ENCODE peak calls at places on chromosomes 6 and 20, in seven cellular contexts. One of them, this sample, is unnamed.

GRCh38 chr20:23832775-23833508 is 6.4 kb upstream of the CST2 start:
- DNase-seq in heart left ventricle: no peak
- DNase-seq in tibial nerve: no peak
- DNase-seq in CD8-positive, alpha-beta T cell: no peak
- DNase-seq in cardiac muscle cell: no peak
- DNase-seq in uterus: no peak
- DNase-seq in GM23248: peak; percentile 15
- DNase-seq in this sample: no peak

GRCh38 chr6:116328528-116328903 is 42.2 kb upstream of the DSE start:
- DNase-seq in CD8-positive, alpha-beta T cell: no peak
- DNase-seq in cardiac muscle cell: peak; percentile 62
- DNase-seq in uterus: no peak
- DNase-seq in heart left ventricle: no peak
- DNase-seq in tibial nerve: no peak
- DNase-seq in GM23248: peak; percentile 42
- DNase-seq in this sample: no peak

GRCh38 chr6:147287869-147288271 is 83.7 kb downstream of the STXBP5 start:
- DNase-seq in uterus: no peak
- DNase-seq in CD8-positive, alpha-beta T cell: no peak
- DNase-seq in tibial nerve: no peak
- DNase-seq in GM23248: peak; percentile 82
- DNase-seq in heart left ventricle: no peak
- DNase-seq in cardiac muscle cell: peak; percentile 67
- DNase-seq in this sample: peak; percentile 44

GRCh38 chr20:4252005-4252404 is 236.6 kb upstream of the RNF24 start:
- DNase-seq in GM23248: no peak
- DNase-seq in heart left ventricle: no peak
- DNase-seq in CD8-positive, alpha-beta T cell: no peak
- DNase-seq in cardiac muscle cell: no peak
- DNase-seq in uterus: no peak
- DNase-seq in tibial nerve: no peak
- DNase-seq in this sample: no peak

GRCh38 chr6:166527849-166528248 is 58.6 kb downstream of the RAMACL start:
- DNase-seq in heart left ventricle: no peak
- DNase-seq in uterus: no peak
- DNase-seq in GM23248: no peak
- DNase-seq in CD8-positive, alpha-beta T cell: no peak
- DNase-seq in tibial nerve: no peak
- DNase-seq in cardiac muscle cell: no peak
- DNase-seq in this sample: no peak

GRCh38 chr20:57008217-57008616 is 258.2 kb downstream of the BMP7 start:
- DNase-seq in heart left ventricle: no peak
- DNase-seq in GM23248: peak; percentile 45
- DNase-seq in CD8-positive, alpha-beta T cell: no peak
- DNase-seq in uterus: peak; percentile 66
- DNase-seq in tibial nerve: no peak
- DNase-seq in cardiac muscle cell: no peak
- DNase-seq in this sample: no peak

GRCh38 chr6:152723398-152723797 is 25.7 kb downstream of the MYCT1 start:
- DNase-seq in tibial nerve: no peak
- DNase-seq in heart left ventricle: no peak
- DNase-seq in uterus: no peak
- DNase-seq in CD8-positive, alpha-beta T cell: no peak
- DNase-seq in cardiac muscle cell: peak; percentile 57
- DNase-seq in GM23248: peak; percentile 82
- DNase-seq in this sample: no peak

GRCh38 chr20:43665466-43666176 is 1.3 kb upstream of the MYBL2 start:
- DNase-seq in CD8-positive, alpha-beta T cell: no peak
- DNase-seq in heart left ventricle: no peak
- DNase-seq in GM23248: no peak
- DNase-seq in cardiac muscle cell: no peak
- DNase-seq in uterus: no peak
- DNase-seq in tibial nerve: no peak
- DNase-seq in this sample: peak; percentile 32

GRCh38 chr6:159577564-159577963 is 115.5 kb downstream of the SOD2 start:
- DNase-seq in GM23248: no peak
- DNase-seq in uterus: no peak
- DNase-seq in CD8-positive, alpha-beta T cell: no peak
- DNase-seq in tibial nerve: no peak
- DNase-seq in cardiac muscle cell: no peak
- DNase-seq in heart left ventricle: no peak
- DNase-seq in this sample: no peak

GRCh38 chr6:8904754-8905153 is 469.4 kb upstream of the SLC35B3 start:
- DNase-seq in tibial nerve: no peak
- DNase-seq in cardiac muscle cell: no peak
- DNase-seq in GM23248: no peak
- DNase-seq in uterus: no peak
- DNase-seq in heart left ventricle: no peak
- DNase-seq in CD8-positive, alpha-beta T cell: no peak
- DNase-seq in this sample: peak; percentile 6

GRCh38 chr6:105595829-105596228 is 192.9 kb upstream of the PREP start:
- DNase-seq in tibial nerve: no peak
- DNase-seq in heart left ventricle: no peak
- DNase-seq in CD8-positive, alpha-beta T cell: no peak
- DNase-seq in uterus: no peak
- DNase-seq in GM23248: peak; percentile 17
- DNase-seq in cardiac muscle cell: no peak
- DNase-seq in this sample: no peak

GRCh38 chr6:57313711-57314471 is 3.5 kb upstream of the PRIM2 start:
- DNase-seq in cardiac muscle cell: peak; percentile 94
- DNase-seq in tibial nerve: no peak
- DNase-seq in heart left ventricle: no peak
- DNase-seq in CD8-positive, alpha-beta T cell: no peak
- DNase-seq in uterus: peak; percentile 77
- DNase-seq in GM23248: peak; percentile 99
- DNase-seq in this sample: no peak

GRCh38 chr20:62726276-62726675 is 17.6 kb downstream of the NTSR1 start:
- DNase-seq in GM23248: no peak
- DNase-seq in uterus: no peak
- DNase-seq in CD8-positive, alpha-beta T cell: no peak
- DNase-seq in cardiac muscle cell: no peak
- DNase-seq in heart left ventricle: peak; percentile 6
- DNase-seq in tibial nerve: no peak
- DNase-seq in this sample: no peak

GRCh38 chr20:62723768-62724420 is 15.3 kb downstream of the NTSR1 start:
- DNase-seq in CD8-positive, alpha-beta T cell: no peak
- DNase-seq in tibial nerve: no peak
- DNase-seq in uterus: no peak
- DNase-seq in GM23248: no peak
- DNase-seq in heart left ventricle: peak; percentile 8
- DNase-seq in cardiac muscle cell: no peak
- DNase-seq in this sample: no peak

GRCh38 chr20:62726716-62727583 is 18.3 kb downstream of the NTSR1 start:
- DNase-seq in cardiac muscle cell: no peak
- DNase-seq in tibial nerve: no peak
- DNase-seq in CD8-positive, alpha-beta T cell: no peak
- DNase-seq in heart left ventricle: peak; percentile 14
- DNase-seq in GM23248: no peak
- DNase-seq in uterus: no peak
- DNase-seq in this sample: no peak

GRCh38 chr20:62724692-62725595 is 16.3 kb downstream of the NTSR1 start:
- DNase-seq in cardiac muscle cell: no peak
- DNase-seq in CD8-positive, alpha-beta T cell: no peak
- DNase-seq in GM23248: no peak
- DNase-seq in heart left ventricle: peak; percentile 5
- DNase-seq in uterus: no peak
- DNase-seq in tibial nerve: no peak
- DNase-seq in this sample: no peak

DNA sequence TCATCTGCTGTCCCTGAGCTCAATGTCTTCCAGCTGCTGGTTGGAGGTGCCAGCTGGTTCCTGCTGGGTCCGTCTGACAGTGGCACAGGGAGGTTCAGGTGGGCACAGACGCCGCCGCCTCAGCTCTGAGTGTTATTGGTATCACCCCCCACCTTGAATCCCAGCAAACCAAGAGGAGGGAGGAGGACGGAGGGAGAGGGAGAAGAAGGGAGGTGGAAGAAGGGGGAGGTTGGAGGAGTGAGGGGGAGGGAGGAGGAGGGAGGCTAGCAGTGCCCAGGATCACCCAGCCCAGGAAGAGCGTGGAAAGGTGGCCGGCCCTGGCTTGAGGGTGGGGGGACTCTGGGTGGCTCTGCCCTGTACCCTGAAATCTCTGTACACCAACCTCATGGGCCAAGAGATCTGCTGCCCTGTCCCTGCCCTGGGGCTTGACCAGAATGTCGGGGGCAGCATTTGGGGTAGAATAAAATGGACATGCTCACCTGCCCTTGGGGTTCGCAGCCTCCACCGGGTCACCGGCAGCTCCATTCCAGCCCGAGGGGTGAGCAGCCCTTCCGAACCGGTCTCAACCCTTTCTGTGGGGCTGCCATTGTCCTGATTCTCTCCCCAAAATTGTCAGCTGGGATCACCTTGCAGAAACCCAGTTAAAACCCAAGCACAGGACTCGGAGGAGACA is 17.1 kb downstream of the NTSR1 start:
- DNase-seq in uterus: no peak
- DNase-seq in heart left ventricle: peak; percentile 5
- DNase-seq in tibial nerve: no peak
- DNase-seq in cardiac muscle cell: no peak
- DNase-seq in CD8-positive, alpha-beta T cell: no peak
- DNase-seq in GM23248: no peak
- DNase-seq in this sample: no peak
- H3K4me1 ChIP-seq in uterus: no peaks in the 10 kb centered on the region
- H3K4me1 ChIP-seq in heart left ventricle: no peaks in the 10 kb centered on the region
- H3K4me1 ChIP-seq in tibial nerve: no peaks in the 10 kb centered on the region
- H3K4me1 ChIP-seq in cardiac muscle cell: no peaks in the 10 kb centered on the region
- H3K4me1 ChIP-seq in CD8-positive, alpha-beta T cell: peaks cover 17% of the 10 kb centered on the region
- H3K4me1 ChIP-seq in GM23248: no peaks in the 10 kb centered on the region
- H3K4me1 ChIP-seq in this sample: peaks cover 13% of the 10 kb centered on the region

GRCh38 chr6:45486739-45487138 is 109.0 kb upstream of the SUPT3H start:
- DNase-seq in GM23248: no peak
- DNase-seq in heart left ventricle: no peak
- DNase-seq in CD8-positive, alpha-beta T cell: no peak
- DNase-seq in cardiac muscle cell: no peak
- DNase-seq in tibial nerve: no peak
- DNase-seq in uterus: no peak
- DNase-seq in this sample: no peak
- H3K36me3 ChIP-seq in GM23248: peaks cover 8% of the 10 kb centered on the region
- H3K36me3 ChIP-seq in heart left ventricle: no peaks in the 10 kb centered on the region
- H3K36me3 ChIP-seq in CD8-positive, alpha-beta T cell: no peaks in the 10 kb centered on the region
- H3K36me3 ChIP-seq in cardiac muscle cell: no peaks in the 10 kb centered on the region
- H3K36me3 ChIP-seq in tibial nerve: no peaks in the 10 kb centered on the region
- H3K36me3 ChIP-seq in uterus: no peaks in the 10 kb centered on the region
- H3K36me3 ChIP-seq in this sample: peaks cover 72% of the 10 kb centered on the region

GRCh38 chr20:62710221-62710885 is 1.7 kb downstream of the NTSR1 start:
- DNase-seq in uterus: no peak
- DNase-seq in tibial nerve: no peak
- DNase-seq in heart left ventricle: no peak
- DNase-seq in cardiac muscle cell: no peak
- DNase-seq in GM23248: no peak
- DNase-seq in CD8-positive, alpha-beta T cell: no peak
- DNase-seq in this sample: no peak
- H3K4me1 ChIP-seq in uterus: no peaks in the 10 kb centered on the region
- H3K4me1 ChIP-seq in tibial nerve: no peaks in the 10 kb centered on the region
- H3K4me1 ChIP-seq in heart left ventricle: peaks cover 5% of the 10 kb centered on the region
- H3K4me1 ChIP-seq in cardiac muscle cell: no peaks in the 10 kb centered on the region
- H3K4me1 ChIP-seq in GM23248: no peaks in the 10 kb centered on the region
- H3K4me1 ChIP-seq in CD8-positive, alpha-beta T cell: peaks cover 1% of the 10 kb centered on the region
- H3K4me1 ChIP-seq in this sample: no peaks in the 10 kb centered on the region

GRCh38 chr6:24911983-24912382 is 23.8 kb downstream of the RIPOR2 start:
- DNase-seq in uterus: no peak
- DNase-seq in tibial nerve: no peak
- DNase-seq in heart left ventricle: no peak
- DNase-seq in GM23248: no peak
- DNase-seq in CD8-positive, alpha-beta T cell: no peak
- DNase-seq in cardiac muscle cell: no peak
- DNase-seq in this sample: no peak
- H3K36me3 ChIP-seq in uterus: no peaks in the 10 kb centered on the region
- H3K36me3 ChIP-seq in tibial nerve: no peaks in the 10 kb centered on the region
- H3K36me3 ChIP-seq in heart left ventricle: no peaks in the 10 kb centered on the region
- H3K36me3 ChIP-seq in GM23248: no peaks in the 10 kb centered on the region
- H3K36me3 ChIP-seq in CD8-positive, alpha-beta T cell: peaks cover 21% of the 10 kb centered on the region
- H3K36me3 ChIP-seq in cardiac muscle cell: no peaks in the 10 kb centered on the region
- H3K36me3 ChIP-seq in this sample: no peaks in the 10 kb centered on the region

This sample was measured in SJCRH30.